ENCODE peak calls at places on chromosome 12, in five cellular contexts. J is IMR-90, V is psoas muscle, A is sigmoid colon, D is foreskin fibroblast. Z is an unnamed sample.

GRCh38 chr12:115506822-115507629 is 770.5 kb downstream of the MED13L start:
- DNase-seq in J (no peak), V (no peak), A (no peak), D (no peak), Z (no peak)

GRCh38 chr12:32051511-32052299 is 54.9 kb upstream of the BICD1 start:
- DNase-seq in J (peak), V (no peak), A (no peak), D (peak), Z (peak)

GRCh38 chr12:67069451-67070306 is 199.5 kb upstream of the CAND1 start:
- DNase-seq in J (no peak), V (peak), A (no peak), D (no peak), Z (no peak)

GRCh38 chr12:10501031-10501430 is 4.7 kb upstream of the EIF2S3B start:
- DNase-seq in J (no peak), V (no peak), A (no peak), D (no peak), Z (peak)

GRCh38 chr12:111248221-111248620 is 120.7 kb downstream of the PHETA1 start:
- DNase-seq in J (no peak), V (no peak), A (no peak), D (no peak), Z (peak)

GRCh38 chr12:109098142-109098652 is 800 bp downstream of the UNG start:
- DNase-seq in J (peak), V (peak), A (peak), D (peak), Z (peak)

GRCh38 chr12:102964872-102965271 is 7.4 kb downstream of the ASCL1 start:
- DNase-seq in J (no peak), V (no peak), A (no peak), D (no peak), Z (no peak)

GRCh38 chr12:6548556-6549378 is 7.1 kb downstream of the IFFO1 start:
- DNase-seq in J (peak), V (peak), A (peak), D (peak), Z (peak)

GRCh38 chr12:3587402-3588013 is 96.5 kb downstream of the PRMT8 start:
- DNase-seq in J (no peak), V (no peak), A (peak), D (no peak), Z (no peak)

GRCh38 chr12:117421987-117422386 is 60.6 kb upstream of the NOS1 start:
- DNase-seq in J (no peak), V (no peak), A (no peak), D (no peak), Z (no peak)

GRCh38 chr12:51307655-51308593 is 16.1 kb downstream of the BIN2 start:
- DNase-seq in J (peak), V (no peak), A (no peak), D (peak), Z (peak)

GRCh38 chr12:3200032-3200617 is 122.9 kb downstream of the TSPAN9 start:
- DNase-seq in J (peak), V (peak), A (no peak), D (peak), Z (peak)

GRCh38 chr12:49537709-49538601 is 875 bp upstream of the KCNH3 start:
- DNase-seq in J (no peak), V (no peak), A (peak), D (no peak), Z (no peak)

GRCh38 chr12:22467190-22467589 is 77.2 kb downstream of the C2CD5 start:
- DNase-seq in J (peak), V (no peak), A (no peak), D (peak), Z (peak)

GRCh38 chr12:32084017-32084688 is 22.5 kb upstream of the BICD1 start:
- DNase-seq in J (no peak), V (no peak), A (no peak), D (no peak), Z (no peak)

GRCh38 chr12:57129311-57130288 is 1.3 kb downstream of the LRP1 start:
- DNase-seq in J (no peak), V (peak), A (peak), D (no peak), Z (no peak)

GRCh38 chr12:50579757-50580267 is 75.0 kb downstream of the DIP2B start:
- DNase-seq in J (peak), V (no peak), A (no peak), D (no peak), Z (no peak)

GRCh38 chr12:24596768-24597388 is 352.0 kb downstream of the BCAT1 start:
- DNase-seq in J (peak), V (no peak), A (no peak), D (no peak), Z (peak)

GRCh38 chr12:119153477-119154434 is 25.0 kb upstream of the HSPB8 start:
- DNase-seq in J (peak), V (peak), A (peak), D (no peak), Z (peak)

GRCh38 chr12:14664434-14665023 is 31.9 kb downstream of the GUCY2C start:
- DNase-seq in J (peak), V (no peak), A (no peak), D (peak), Z (peak)

GRCh38 chr12:46390881-46391280 is 18.3 kb upstream of the SLC38A2 start:
- DNase-seq in J (no peak), V (no peak), A (no peak), D (no peak), Z (peak)

GRCh38 chr12:58981961-58982360 is 61.7 kb upstream of the LRIG3 start:
- DNase-seq in J (no peak), V (no peak), A (no peak), D (no peak), Z (no peak)

GRCh38 chr12:65878540-65878939 is 54.3 kb downstream of the HMGA2 start:
- DNase-seq in J (no peak), V (no peak), A (no peak), D (no peak), Z (peak)

GRCh38 chr12:64077922-64078321 is 144.2 kb downstream of the KICS2 start:
- DNase-seq in J (no peak), V (no peak), A (no peak), D (no peak), Z (peak)

GRCh38 chr12:103470664-103471063 is 25.1 kb downstream of the C12orf42 start:
- DNase-seq in J (no peak), V (no peak), A (no peak), D (no peak), Z (no peak)

GRCh38 chr12:110635055-110635454 is 21.1 kb downstream of the TCTN1 start:
- DNase-seq in J (no peak), V (no peak), A (no peak), D (no peak), Z (no peak)

GRCh38 chr12:26789731-26790644 is 43.0 kb downstream of the ITPR2 start:
- DNase-seq in J (peak), V (no peak), A (no peak), D (peak), Z (peak)

GRCh38 chr12:46110220-46110700 is 119.9 kb upstream of the SCAF11 start:
- DNase-seq in J (no peak), V (no peak), A (no peak), D (no peak), Z (no peak)

GRCh38 chr12:129827985-129828384 is 75.8 kb downstream of the TMEM132D start:
- DNase-seq in J (no peak), V (no peak), A (no peak), D (no peak), Z (peak)

GRCh38 chr12:10293151-10293550 is 14.5 kb upstream of the KLRD1 start:
- DNase-seq in J (no peak), V (no peak), A (no peak), D (no peak), Z (no peak)

GRCh38 chr12:29073631-29074239 is 75.3 kb upstream of the FAR2 start:
- DNase-seq in J (peak), V (no peak), A (no peak), D (peak), Z (peak)

GRCh38 chr12:19710811-19711793 is 271.8 kb downstream of the AEBP2 start:
- DNase-seq in J (no peak), V (no peak), A (peak), D (no peak), Z (peak)

GRCh38 chr12:95608252-95609033 is 57.2 kb upstream of the USP44 start:
- DNase-seq in J (peak), V (peak), A (no peak), D (peak), Z (peak)

GRCh38 chr12:68140576-68140975 is 19.0 kb downstream of the IFNG start:
- DNase-seq in J (no peak), V (no peak), A (no peak), D (no peak), Z (no peak)

GRCh38 chr12:124898200-124898950 is 16.1 kb downstream of the UBC start:
- DNase-seq in J (no peak), V (no peak), A (peak), D (no peak), Z (no peak)
- H3K4me3 ChIP-seq in J (no peak), V (no peak), A (no peak), D (peak), Z (no peak)

DNA sequence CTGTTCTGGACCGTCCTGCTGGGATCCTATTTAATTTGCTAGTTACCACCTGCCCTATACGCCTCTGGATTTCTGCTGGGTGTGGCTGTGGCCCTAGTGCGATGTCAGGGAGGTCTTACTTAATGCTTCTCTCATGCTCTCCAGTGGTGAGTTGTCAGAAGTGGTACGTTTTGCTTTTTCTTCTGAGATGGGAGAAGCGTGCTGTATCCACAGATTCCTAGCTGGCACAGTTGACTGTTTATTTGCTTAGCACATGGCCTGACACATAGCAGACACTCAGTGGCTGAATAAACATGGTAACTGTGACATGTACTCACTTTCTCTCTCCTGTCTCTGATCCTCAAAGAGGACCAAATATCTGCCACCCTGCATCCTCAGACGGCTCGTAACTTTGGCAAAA is 107.3 kb downstream of the CACNA1C start:
- DNase-seq in J (no peak), V (no peak), A (no peak), D (peak), Z (no peak)
- TF ChIP-seq CTCF in J (no peak), V (no peak), A (no peak), D (no peak), Z (no peak)

DNA sequence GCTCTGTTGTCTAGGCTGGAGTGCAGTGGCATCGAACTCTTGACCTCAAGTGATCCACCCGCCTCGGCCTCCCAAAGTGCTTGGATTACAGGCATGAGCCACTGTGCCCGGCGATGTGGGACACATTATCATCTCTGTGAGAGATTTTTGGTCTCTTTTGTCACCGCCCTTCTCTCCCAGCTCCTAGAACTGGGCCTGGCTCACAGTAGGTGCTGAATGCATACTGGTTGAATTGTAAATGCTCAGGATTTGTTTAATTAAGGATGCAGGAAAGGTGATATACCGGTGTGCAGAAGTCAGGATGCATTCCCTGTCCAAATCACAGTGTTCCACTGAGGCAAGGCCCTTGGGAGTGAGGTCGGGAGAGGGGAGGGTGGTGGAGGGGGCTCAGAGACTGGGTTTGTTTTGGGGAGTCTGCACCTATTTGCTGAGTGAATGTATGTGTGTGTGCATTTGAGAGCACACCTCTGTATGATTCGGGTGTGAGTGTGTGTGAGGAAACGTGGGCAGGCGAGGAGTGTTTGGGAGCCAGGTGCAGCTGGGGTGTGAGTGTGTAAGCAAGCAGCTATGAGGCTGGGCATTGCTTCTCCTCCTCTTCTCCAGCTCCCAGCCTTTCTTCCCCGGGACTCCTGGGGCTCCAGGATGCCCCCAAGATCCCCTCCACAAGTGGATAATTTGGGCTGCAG is 1.0 kb upstream of the KRT18 start:
- DNase-seq in J (no peak), V (no peak), A (no peak), D (no peak), Z (no peak)
- H3K4me3 ChIP-seq in J (no peak), V (no peak), A (no peak), D (no peak), Z (no peak)

GRCh38 chr12:48157889-48158370 is 615 bp upstream of the ASB8 start:
- DNase-seq in J (no peak), V (no peak), A (no peak), D (no peak), Z (no peak)
- TF ChIP-seq CTCF in J (no peak), V (no peak), A (no peak), D (no peak), Z (no peak)

GRCh38 chr12:132312516-132312915 is 16.9 kb downstream of the GALNT9 start:
- DNase-seq in J (no peak), V (no peak), A (no peak), D (no peak), Z (no peak)

GRCh38 chr12:132309162-132310086 is 20.0 kb downstream of the GALNT9 start:
- DNase-seq in J (no peak), V (peak), A (peak), D (no peak), Z (no peak)

GRCh38 chr12:132308311-132309161 is 20.9 kb downstream of the GALNT9 start:
- DNase-seq in J (no peak), V (peak), A (no peak), D (no peak), Z (no peak)

GRCh38 chr12:132311201-132311915 is 18.0 kb downstream of the GALNT9 start:
- DNase-seq in J (no peak), V (peak), A (peak), D (no peak), Z (no peak)

DNA sequence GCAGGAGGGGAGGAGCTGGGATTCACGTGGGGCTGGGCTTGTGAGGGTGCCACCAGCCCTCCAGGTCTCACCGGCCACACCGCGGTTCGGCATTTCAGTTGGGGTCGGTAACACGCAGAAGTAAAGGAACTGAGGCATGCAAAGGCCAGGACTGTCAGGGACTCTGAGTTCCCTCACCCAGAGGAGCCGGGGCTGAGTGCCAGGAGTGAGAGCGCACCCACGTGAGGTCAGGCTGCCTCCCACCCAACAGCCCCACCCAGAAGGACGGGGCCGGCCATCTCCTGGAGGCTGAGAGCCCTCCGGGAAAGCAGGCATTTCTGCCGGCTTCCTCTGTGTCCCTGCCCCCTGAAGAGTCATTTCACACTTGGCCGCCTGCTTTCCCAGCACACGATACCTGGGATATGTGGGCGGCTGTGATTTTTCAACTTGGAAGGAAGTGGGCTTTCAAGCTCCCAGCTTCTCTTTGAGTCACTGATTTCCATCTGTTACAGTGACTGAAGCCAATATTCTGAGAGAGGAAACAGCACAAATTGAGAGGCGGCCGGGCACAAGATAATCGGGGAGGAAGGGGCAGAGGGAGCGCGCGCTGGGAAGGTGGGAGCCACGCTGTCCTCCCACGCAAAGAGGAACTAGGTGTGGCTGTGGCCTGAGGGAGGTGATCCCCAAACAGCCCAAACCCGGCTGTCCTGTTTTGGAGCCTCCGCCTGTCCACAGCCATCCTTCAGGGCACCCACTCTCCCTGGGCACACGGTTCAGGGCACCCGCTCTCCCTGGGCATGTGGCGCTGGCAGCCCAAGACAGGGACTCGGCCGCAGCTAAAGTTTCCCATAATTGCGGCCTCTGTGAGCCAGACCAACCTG is 19.0 kb downstream of the GALNT9 start:
- DNase-seq in J (no peak), V (peak), A (peak), D (no peak), Z (no peak)
- H3K4me3 ChIP-seq in J (no peak), V (no peak), A (no peak), D (no peak), Z (no peak)

GRCh38 chr12:114245555-114245954 is 160.4 kb downstream of the TBX5 start:
- DNase-seq in J (no peak), V (no peak), A (no peak), D (no peak), Z (no peak)
- TF ChIP-seq CTCF in J (no peak), V (no peak), A (no peak), D (peak), Z (no peak)

GRCh38 chr12:34108967-34109366 is 86.7 kb downstream of the ALG10 start:
- DNase-seq in J (no peak), V (no peak), A (no peak), D (no peak), Z (no peak)

GRCh38 chr12:34108405-34108803 is 86.1 kb downstream of the ALG10 start:
- DNase-seq in J (no peak), V (no peak), A (no peak), D (no peak), Z (no peak)

GRCh38 chr12:34109390-34109789 is 87.1 kb downstream of the ALG10 start:
- DNase-seq in J (no peak), V (no peak), A (no peak), D (no peak), Z (no peak)

GRCh38 chr12:34107016-34107415 is 84.7 kb downstream of the ALG10 start:
- DNase-seq in J (no peak), V (no peak), A (no peak), D (no peak), Z (no peak)

GRCh38 chr12:34107781-34108404 is 85.6 kb downstream of the ALG10 start:
- DNase-seq in J (no peak), V (no peak), A (no peak), D (no peak), Z (no peak)
- H3K4me3 ChIP-seq in J (no peak), V (no peak), A (no peak), D (no peak), Z (no peak)

Z was measured in choroid plexus epithelial cell.